ENCODE peak calls at places on chromosomes 12 and 14, in seven cellular contexts. One of them, this sample, is unnamed.
A peak's percentile ranks its signal among the peaks of the same experiment; 100 is the strongest.

GRCh38 chr12:99960312-99960711 is 24.4 kb downstream of the ANKS1B start:
- DNase-seq in fibroblast of mammary gland: peak; percentile 47
- DNase-seq in brain microvascular endothelial cell: no peak
- DNase-seq in fibroblast of lung: no peak
- DNase-seq in fibroblast of pulmonary artery: peak; percentile 1
- DNase-seq in tibial artery: no peak
- DNase-seq in MM.1S: no peak
- DNase-seq in this sample: no peak

GRCh38 chr14:30610719-30611388 is 11.3 kb upstream of the SCFD1 start:
- DNase-seq in fibroblast of mammary gland: peak; percentile 78
- DNase-seq in brain microvascular endothelial cell: peak; percentile 70
- DNase-seq in fibroblast of lung: peak; percentile 72
- DNase-seq in fibroblast of pulmonary artery: peak; percentile 84
- DNase-seq in tibial artery: no peak
- DNase-seq in MM.1S: no peak
- DNase-seq in this sample: peak; percentile 27

GRCh38 chr12:94596596-94596995 is 53.8 kb downstream of the TMCC3 start:
- DNase-seq in fibroblast of mammary gland: peak; percentile 27
- DNase-seq in brain microvascular endothelial cell: no peak
- DNase-seq in fibroblast of lung: peak; percentile 21
- DNase-seq in fibroblast of pulmonary artery: no peak
- DNase-seq in tibial artery: no peak
- DNase-seq in MM.1S: no peak
- DNase-seq in this sample: no peak

GRCh38 chr14:74922752-74923401 is at the start of gene RPS6KL1:
- DNase-seq in fibroblast of mammary gland: peak; percentile 68
- DNase-seq in brain microvascular endothelial cell: peak; percentile 67
- DNase-seq in fibroblast of lung: peak; percentile 75
- DNase-seq in fibroblast of pulmonary artery: peak; percentile 78
- DNase-seq in tibial artery: peak; percentile 89
- DNase-seq in MM.1S: peak; percentile 76
- DNase-seq in this sample: peak; percentile 81

GRCh38 chr12:288687-289086 is 26.1 kb upstream of the SLC6A13 start:
- DNase-seq in fibroblast of mammary gland: peak; percentile 81
- DNase-seq in brain microvascular endothelial cell: peak; percentile 64
- DNase-seq in fibroblast of lung: peak; percentile 76
- DNase-seq in fibroblast of pulmonary artery: peak; percentile 62
- DNase-seq in tibial artery: no peak
- DNase-seq in MM.1S: no peak
- DNase-seq in this sample: no peak

GRCh38 chr12:59668678-59669077 is 72.8 kb downstream of the SLC16A7 start:
- DNase-seq in fibroblast of mammary gland: no peak
- DNase-seq in brain microvascular endothelial cell: no peak
- DNase-seq in fibroblast of lung: no peak
- DNase-seq in fibroblast of pulmonary artery: no peak
- DNase-seq in tibial artery: no peak
- DNase-seq in MM.1S: no peak
- DNase-seq in this sample: no peak

GRCh38 chr14:98945611-98946570 is 326.1 kb downstream of the BCL11B start:
- DNase-seq in fibroblast of mammary gland: no peak
- DNase-seq in brain microvascular endothelial cell: no peak
- DNase-seq in fibroblast of lung: no peak
- DNase-seq in fibroblast of pulmonary artery: no peak
- DNase-seq in tibial artery: no peak
- DNase-seq in MM.1S: no peak
- DNase-seq in this sample: no peak

GRCh38 chr12:130194154-130194553 is 31.9 kb downstream of the FZD10 start:
- DNase-seq in fibroblast of mammary gland: no peak
- DNase-seq in brain microvascular endothelial cell: no peak
- DNase-seq in fibroblast of lung: no peak
- DNase-seq in fibroblast of pulmonary artery: no peak
- DNase-seq in tibial artery: no peak
- DNase-seq in MM.1S: no peak
- DNase-seq in this sample: no peak

GRCh38 chr14:92040431-92041040 is 677 bp upstream of the TRIP11 start:
- DNase-seq in fibroblast of mammary gland: peak; percentile 66
- DNase-seq in brain microvascular endothelial cell: peak; percentile 15
- DNase-seq in fibroblast of lung: peak; percentile 59
- DNase-seq in fibroblast of pulmonary artery: peak; percentile 25
- DNase-seq in tibial artery: no peak
- DNase-seq in MM.1S: peak; percentile 58
- DNase-seq in this sample: peak; percentile 52

GRCh38 chr12:88604646-88605045 is 24.4 kb upstream of the KITLG start:
- DNase-seq in fibroblast of mammary gland: peak; percentile 22
- DNase-seq in brain microvascular endothelial cell: no peak
- DNase-seq in fibroblast of lung: no peak
- DNase-seq in fibroblast of pulmonary artery: no peak
- DNase-seq in tibial artery: no peak
- DNase-seq in MM.1S: no peak
- DNase-seq in this sample: no peak

GRCh38 chr12:78115889-78116288 is 285.2 kb downstream of the NAV3 start:
- DNase-seq in fibroblast of mammary gland: peak; percentile 12
- DNase-seq in brain microvascular endothelial cell: no peak
- DNase-seq in fibroblast of lung: no peak
- DNase-seq in fibroblast of pulmonary artery: no peak
- DNase-seq in tibial artery: no peak
- DNase-seq in MM.1S: no peak
- DNase-seq in this sample: no peak

GRCh38 chr14:64324461-64325255 is 30.5 kb upstream of the ESR2 start:
- DNase-seq in fibroblast of mammary gland: peak; percentile 55
- DNase-seq in brain microvascular endothelial cell: peak; percentile 11
- DNase-seq in fibroblast of lung: peak; percentile 83
- DNase-seq in fibroblast of pulmonary artery: peak; percentile 42
- DNase-seq in tibial artery: no peak
- DNase-seq in MM.1S: no peak
- DNase-seq in this sample: no peak

GRCh38 chr14:85402546-85403162 is 127.3 kb upstream of the FLRT2 start:
- DNase-seq in fibroblast of mammary gland: no peak
- DNase-seq in brain microvascular endothelial cell: no peak
- DNase-seq in fibroblast of lung: peak; percentile 53
- DNase-seq in fibroblast of pulmonary artery: no peak
- DNase-seq in tibial artery: no peak
- DNase-seq in MM.1S: no peak
- DNase-seq in this sample: no peak

GRCh38 chr14:98444077-98444476 is 827.9 kb downstream of the BCL11B start:
- DNase-seq in fibroblast of mammary gland: no peak
- DNase-seq in brain microvascular endothelial cell: no peak
- DNase-seq in fibroblast of lung: no peak
- DNase-seq in fibroblast of pulmonary artery: no peak
- DNase-seq in tibial artery: no peak
- DNase-seq in MM.1S: peak; percentile 70
- DNase-seq in this sample: no peak

GRCh38 chr12:1915082-1915968 is 3.1 kb downstream of the CACNA2D4 start:
- DNase-seq in fibroblast of mammary gland: no peak
- DNase-seq in brain microvascular endothelial cell: no peak
- DNase-seq in fibroblast of lung: no peak
- DNase-seq in fibroblast of pulmonary artery: no peak
- DNase-seq in tibial artery: peak; percentile 54
- DNase-seq in MM.1S: no peak
- DNase-seq in this sample: no peak

GRCh38 chr12:112169086-112169872 is 43.9 kb downstream of the TRAFD1 start:
- DNase-seq in fibroblast of mammary gland: no peak
- DNase-seq in brain microvascular endothelial cell: no peak
- DNase-seq in fibroblast of lung: no peak
- DNase-seq in fibroblast of pulmonary artery: no peak
- DNase-seq in tibial artery: peak; percentile 56
- DNase-seq in MM.1S: no peak
- DNase-seq in this sample: no peak

GRCh38 chr12:112169966-112170365 is 44.6 kb downstream of the TRAFD1 start:
- DNase-seq in fibroblast of mammary gland: no peak
- DNase-seq in brain microvascular endothelial cell: no peak
- DNase-seq in fibroblast of lung: no peak
- DNase-seq in fibroblast of pulmonary artery: no peak
- DNase-seq in tibial artery: no peak
- DNase-seq in MM.1S: no peak
- DNase-seq in this sample: no peak

GRCh38 chr12:112168561-112168971 is 43.2 kb downstream of the TRAFD1 start:
- DNase-seq in fibroblast of mammary gland: no peak
- DNase-seq in brain microvascular endothelial cell: no peak
- DNase-seq in fibroblast of lung: no peak
- DNase-seq in fibroblast of pulmonary artery: no peak
- DNase-seq in tibial artery: peak; percentile 50
- DNase-seq in MM.1S: no peak
- DNase-seq in this sample: no peak

GRCh38 chr12:112170971-112171596 is 45.7 kb downstream of the TRAFD1 start:
- DNase-seq in fibroblast of mammary gland: no peak
- DNase-seq in brain microvascular endothelial cell: no peak
- DNase-seq in fibroblast of lung: no peak
- DNase-seq in fibroblast of pulmonary artery: no peak
- DNase-seq in tibial artery: peak; percentile 54
- DNase-seq in MM.1S: no peak
- DNase-seq in this sample: no peak

DNA sequence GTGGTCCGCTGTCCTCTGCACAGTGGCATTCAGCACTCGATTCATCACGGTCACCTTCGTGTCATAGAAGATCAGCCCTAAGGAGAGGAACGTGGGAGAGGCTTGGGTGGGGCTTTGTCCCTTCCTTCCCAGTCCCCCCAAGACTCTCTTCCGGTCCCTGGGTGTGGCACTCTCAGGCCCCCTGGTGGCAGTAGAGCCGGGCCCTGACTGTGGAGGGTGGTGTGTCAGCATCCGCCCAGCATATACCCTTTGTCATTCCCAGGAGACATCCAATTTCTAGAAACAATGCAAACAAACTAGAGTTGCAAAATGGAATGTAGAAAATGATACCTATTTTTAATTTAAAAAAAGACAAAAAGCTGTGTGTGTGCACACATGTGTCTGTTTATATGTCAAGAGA is 45.0 kb downstream of the TRAFD1 start:
- DNase-seq in fibroblast of mammary gland: peak; percentile 34
- DNase-seq in brain microvascular endothelial cell: peak; percentile 30
- DNase-seq in fibroblast of lung: no peak
- DNase-seq in fibroblast of pulmonary artery: peak; percentile 12
- DNase-seq in tibial artery: peak; percentile 55
- DNase-seq in MM.1S: no peak
- DNase-seq in this sample: peak; percentile 34
- TF ChIP-seq CTCF in fibroblast of mammary gland: peak; percentile 41
- TF ChIP-seq CTCF in brain microvascular endothelial cell: peak; percentile 74
- TF ChIP-seq CTCF in fibroblast of lung: peak; percentile 28
- TF ChIP-seq CTCF in fibroblast of pulmonary artery: peak; percentile 49
- TF ChIP-seq CTCF in tibial artery: peak; percentile 14
- TF ChIP-seq CTCF in MM.1S: peak; percentile 18
- TF ChIP-seq CTCF in this sample: peak; percentile 54

GRCh38 chr12:123390415-123391093 is 6.6 kb downstream of the KMT5A start:
- DNase-seq in fibroblast of mammary gland: no peak
- DNase-seq in brain microvascular endothelial cell: no peak
- DNase-seq in fibroblast of lung: no peak
- DNase-seq in fibroblast of pulmonary artery: no peak
- DNase-seq in tibial artery: no peak
- DNase-seq in MM.1S: no peak
- DNase-seq in this sample: no peak
- H3K4me3 ChIP-seq in fibroblast of mammary gland: peak overlapping the region; percentile 58
- H3K4me3 ChIP-seq in brain microvascular endothelial cell: peak overlapping the region; percentile 67
- H3K4me3 ChIP-seq in fibroblast of lung: peak overlapping the region; percentile 80
- H3K4me3 ChIP-seq in fibroblast of pulmonary artery: peak overlapping the region; percentile 64
- H3K4me3 ChIP-seq in tibial artery: peak overlapping the region; percentile 59
- H3K4me3 ChIP-seq in MM.1S: no peak overlapping the region
- H3K4me3 ChIP-seq in this sample: peak overlapping the region; percentile 86

GRCh38 chr12:27820564-27820963 is 40.5 kb upstream of the MANSC4 start:
- DNase-seq in fibroblast of mammary gland: no peak
- DNase-seq in brain microvascular endothelial cell: no peak
- DNase-seq in fibroblast of lung: no peak
- DNase-seq in fibroblast of pulmonary artery: no peak
- DNase-seq in tibial artery: no peak
- DNase-seq in MM.1S: no peak
- DNase-seq in this sample: no peak

GRCh38 chr12:27822076-27822712 is 42.2 kb upstream of the MANSC4 start:
- DNase-seq in fibroblast of mammary gland: peak; percentile 94
- DNase-seq in brain microvascular endothelial cell: peak; percentile 91
- DNase-seq in fibroblast of lung: peak; percentile 94
- DNase-seq in fibroblast of pulmonary artery: peak; percentile 80
- DNase-seq in tibial artery: no peak
- DNase-seq in MM.1S: no peak
- DNase-seq in this sample: peak; percentile 92

GRCh38 chr12:27824126-27824842 is 44.2 kb upstream of the MANSC4 start:
- DNase-seq in fibroblast of mammary gland: no peak
- DNase-seq in brain microvascular endothelial cell: no peak
- DNase-seq in fibroblast of lung: no peak
- DNase-seq in fibroblast of pulmonary artery: no peak
- DNase-seq in tibial artery: no peak
- DNase-seq in MM.1S: peak; percentile 27
- DNase-seq in this sample: peak; percentile 89

GRCh38 chr12:27823038-27823437 is 43.0 kb upstream of the MANSC4 start:
- DNase-seq in fibroblast of mammary gland: no peak
- DNase-seq in brain microvascular endothelial cell: no peak
- DNase-seq in fibroblast of lung: no peak
- DNase-seq in fibroblast of pulmonary artery: no peak
- DNase-seq in tibial artery: no peak
- DNase-seq in MM.1S: no peak
- DNase-seq in this sample: no peak

DNA sequence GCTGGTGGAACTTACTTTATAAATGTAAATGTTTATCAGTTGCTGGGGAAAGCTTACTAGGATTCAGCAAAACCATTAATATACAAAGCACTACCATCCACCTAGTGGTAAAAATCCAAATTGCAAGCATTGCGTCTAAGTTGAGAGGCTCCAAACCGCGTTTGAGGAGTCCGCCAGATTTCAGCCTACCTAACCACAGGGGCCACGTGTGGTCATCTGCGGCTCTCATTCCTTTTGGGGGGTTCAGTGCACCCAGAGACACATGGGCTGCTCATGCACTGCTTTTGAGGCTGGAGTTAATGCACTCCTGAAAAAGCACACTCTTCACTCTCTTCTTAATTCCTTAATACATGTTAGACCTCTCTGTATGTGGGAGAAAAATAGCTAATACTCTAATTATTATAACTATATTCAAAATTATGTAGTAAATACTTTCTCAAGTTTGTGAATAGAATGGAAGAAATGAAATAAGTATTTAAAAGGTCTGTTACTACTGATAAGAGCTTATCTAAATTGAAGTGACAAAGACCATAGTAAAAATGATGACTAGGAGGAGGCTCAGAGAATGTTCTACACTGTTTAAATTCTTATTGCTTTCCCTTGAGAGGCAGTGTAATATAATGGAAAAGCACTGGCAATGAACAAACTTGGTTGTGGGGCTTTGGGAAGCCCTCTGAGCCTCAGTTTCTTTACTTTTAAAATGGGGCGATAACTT is 41.4 kb upstream of the MANSC4 start:
- DNase-seq in fibroblast of mammary gland: peak; percentile 87
- DNase-seq in brain microvascular endothelial cell: peak; percentile 85
- DNase-seq in fibroblast of lung: peak; percentile 84
- DNase-seq in fibroblast of pulmonary artery: peak; percentile 86
- DNase-seq in tibial artery: no peak
- DNase-seq in MM.1S: peak; percentile 86
- DNase-seq in this sample: peak; percentile 83
- TF ChIP-seq CTCF in fibroblast of mammary gland: peak; percentile 83
- TF ChIP-seq CTCF in brain microvascular endothelial cell: peak; percentile 78
- TF ChIP-seq CTCF in fibroblast of lung: peak; percentile 75
- TF ChIP-seq CTCF in fibroblast of pulmonary artery: peak; percentile 76
- TF ChIP-seq CTCF in tibial artery: peak; percentile 74
- TF ChIP-seq CTCF in MM.1S: peak; percentile 77
- TF ChIP-seq CTCF in this sample: peak; percentile 70

DNA sequence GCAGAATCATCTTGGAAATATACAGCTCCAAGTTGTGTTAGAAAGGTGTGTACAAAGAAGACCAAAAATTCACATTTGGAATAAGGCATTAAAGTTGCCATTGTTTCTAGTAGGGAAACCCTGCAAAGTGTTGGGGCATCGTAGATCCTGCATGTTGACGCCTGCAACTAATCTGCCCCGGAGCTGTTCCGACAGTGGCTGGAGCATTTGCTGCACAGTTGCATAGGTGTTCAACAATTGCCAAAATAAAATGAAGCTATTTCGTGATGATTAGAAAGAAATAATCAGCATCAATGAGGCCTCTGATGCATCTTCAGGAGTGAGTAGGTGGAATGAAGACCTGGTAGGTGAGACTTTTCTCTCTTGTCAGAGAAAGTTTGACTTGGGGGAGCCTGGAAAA is 47.3 kb downstream of the DAD1 start:
- DNase-seq in fibroblast of mammary gland: no peak
- DNase-seq in brain microvascular endothelial cell: no peak
- DNase-seq in fibroblast of lung: no peak
- DNase-seq in fibroblast of pulmonary artery: no peak
- DNase-seq in tibial artery: no peak
- DNase-seq in MM.1S: no peak
- DNase-seq in this sample: no peak
- H3K4me3 ChIP-seq in fibroblast of mammary gland: no peak overlapping the region
- H3K4me3 ChIP-seq in brain microvascular endothelial cell: no peak overlapping the region
- H3K4me3 ChIP-seq in fibroblast of lung: no peak overlapping the region
- H3K4me3 ChIP-seq in fibroblast of pulmonary artery: no peak overlapping the region
- H3K4me3 ChIP-seq in tibial artery: no peak overlapping the region
- H3K4me3 ChIP-seq in MM.1S: no peak overlapping the region
- H3K4me3 ChIP-seq in this sample: no peak overlapping the region